ENCODE peak calls at places on chromosomes 2 and 18, in four cellular contexts. One of them, this sample, is unnamed.

GRCh38 chr2:234038076-234038802 is 12.3 kb upstream of the SPP2 start:
- DNase-seq in upper lobe of right lung: no peak
- DNase-seq in prostate gland: no peak
- DNase-seq in lower leg skin: no peak
- DNase-seq in this sample: no peak

GRCh38 chr2:223723954-223724411 is 113.4 kb downstream of the AP1S3 start:
- DNase-seq in upper lobe of right lung: no peak
- DNase-seq in prostate gland: no peak
- DNase-seq in lower leg skin: no peak
- DNase-seq in this sample: no peak

GRCh38 chr2:238096311-238097011 is 3.7 kb upstream of the ESPNL start:
- DNase-seq in upper lobe of right lung: peak
- DNase-seq in prostate gland: no peak
- DNase-seq in lower leg skin: peak
- DNase-seq in this sample: no peak

GRCh38 chr2:108917078-108917440 is 72.0 kb downstream of the EDAR start:
- DNase-seq in upper lobe of right lung: peak
- DNase-seq in prostate gland: peak
- DNase-seq in lower leg skin: peak
- DNase-seq in this sample: peak

GRCh38 chr2:230928701-230929380 is 3.8 kb upstream of the GPR55 start:
- DNase-seq in upper lobe of right lung: no peak
- DNase-seq in prostate gland: no peak
- DNase-seq in lower leg skin: peak
- DNase-seq in this sample: no peak

GRCh38 chr18:23220355-23220754 is 85.1 kb downstream of the CABLES1 start:
- DNase-seq in upper lobe of right lung: peak
- DNase-seq in prostate gland: no peak
- DNase-seq in lower leg skin: no peak
- DNase-seq in this sample: no peak

GRCh38 chr2:166632616-166633015 is 138.6 kb upstream of the SCN7A start:
- DNase-seq in upper lobe of right lung: no peak
- DNase-seq in prostate gland: no peak
- DNase-seq in lower leg skin: no peak
- DNase-seq in this sample: peak

GRCh38 chr2:11480406-11480805 is 14.4 kb upstream of the E2F6 start:
- DNase-seq in upper lobe of right lung: no peak
- DNase-seq in prostate gland: no peak
- DNase-seq in lower leg skin: no peak
- DNase-seq in this sample: no peak

GRCh38 chr18:31248783-31249521 is 69.0 kb upstream of the DSG1 start:
- DNase-seq in upper lobe of right lung: no peak
- DNase-seq in prostate gland: no peak
- DNase-seq in lower leg skin: no peak
- DNase-seq in this sample: no peak

GRCh38 chr2:217621391-217621801 is 381.4 kb downstream of the TNS1 start:
- DNase-seq in upper lobe of right lung: no peak
- DNase-seq in prostate gland: no peak
- DNase-seq in lower leg skin: no peak
- DNase-seq in this sample: no peak

GRCh38 chr2:173021939-173022371 is 53.7 kb upstream of the MAP3K20 start:
- DNase-seq in upper lobe of right lung: no peak
- DNase-seq in prostate gland: no peak
- DNase-seq in lower leg skin: no peak
- DNase-seq in this sample: peak
- TF ChIP-seq CTCF in upper lobe of right lung: peak
- TF ChIP-seq CTCF in prostate gland: peak
- TF ChIP-seq CTCF in lower leg skin: no peak
- TF ChIP-seq CTCF in this sample: peak

GRCh38 chr2:200695178-200695930 is 109.5 kb downstream of the AOX1 start:
- DNase-seq in upper lobe of right lung: no peak
- DNase-seq in prostate gland: no peak
- DNase-seq in lower leg skin: no peak
- DNase-seq in this sample: no peak

GRCh38 chr2:200689115-200689514 is 103.3 kb downstream of the AOX1 start:
- DNase-seq in upper lobe of right lung: no peak
- DNase-seq in prostate gland: no peak
- DNase-seq in lower leg skin: no peak
- DNase-seq in this sample: peak

GRCh38 chr2:200699310-200699709 is 112.4 kb upstream of the BZW1 start:
- DNase-seq in upper lobe of right lung: no peak
- DNase-seq in prostate gland: no peak
- DNase-seq in lower leg skin: no peak
- DNase-seq in this sample: no peak

GRCh38 chr2:200698217-200698616 is 112.4 kb downstream of the AOX1 start:
- DNase-seq in upper lobe of right lung: no peak
- DNase-seq in prostate gland: no peak
- DNase-seq in lower leg skin: no peak
- DNase-seq in this sample: no peak

GRCh38 chr2:200694071-200694470 is 108.3 kb downstream of the AOX1 start:
- DNase-seq in upper lobe of right lung: no peak
- DNase-seq in prostate gland: no peak
- DNase-seq in lower leg skin: no peak
- DNase-seq in this sample: no peak
- H3K4me3 ChIP-seq in upper lobe of right lung: no peak
- H3K4me3 ChIP-seq in prostate gland: no peak
- H3K4me3 ChIP-seq in lower leg skin: no peak
- H3K4me3 ChIP-seq in this sample: no peak

DNA sequence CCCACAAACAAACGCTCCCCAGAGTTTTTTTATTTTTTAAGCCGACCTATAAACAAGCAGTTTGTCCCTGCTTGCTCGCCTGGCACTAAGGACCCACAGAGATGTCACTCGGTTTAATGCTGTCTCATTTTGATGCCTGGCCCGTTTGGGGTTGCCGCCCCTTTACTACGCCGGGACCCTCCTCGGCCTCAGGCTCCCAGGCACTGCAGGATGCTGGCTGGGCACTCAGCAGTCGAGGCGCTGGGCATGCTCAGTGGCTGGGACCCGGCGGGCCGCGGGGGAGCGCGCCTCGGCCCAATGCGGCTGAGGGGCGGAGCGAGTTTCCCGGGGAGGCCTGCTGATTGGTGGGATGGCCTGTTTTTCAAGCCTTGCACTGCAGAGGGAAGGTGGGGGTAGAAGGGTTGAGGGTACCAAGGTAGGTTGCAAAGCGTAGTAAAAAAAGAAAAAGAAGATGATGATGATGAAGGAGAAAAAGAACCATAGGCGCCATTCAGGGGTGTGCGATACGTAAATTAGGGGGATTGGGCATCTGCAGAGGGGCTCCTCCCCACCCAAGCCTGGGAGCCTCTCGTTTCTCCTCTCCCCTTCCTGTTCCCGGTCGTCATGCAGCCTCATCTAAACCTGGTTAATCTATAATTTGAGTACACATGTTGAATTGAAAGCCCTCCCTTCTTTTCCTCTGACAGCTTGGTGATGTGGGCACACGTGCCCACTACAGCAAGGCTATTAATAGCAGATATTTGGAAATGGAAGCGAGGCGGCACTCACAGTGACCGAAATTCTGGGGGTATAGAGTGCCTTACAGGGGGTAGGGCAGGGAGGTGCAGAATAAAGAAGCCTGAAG is 1.5 kb upstream of the IRS1 start:
- DNase-seq in upper lobe of right lung: peak
- DNase-seq in prostate gland: peak
- DNase-seq in lower leg skin: peak
- DNase-seq in this sample: peak
- TF ChIP-seq CTCF in upper lobe of right lung: no peak
- TF ChIP-seq CTCF in prostate gland: peak
- TF ChIP-seq CTCF in lower leg skin: no peak
- TF ChIP-seq CTCF in this sample: no peak

DNA sequence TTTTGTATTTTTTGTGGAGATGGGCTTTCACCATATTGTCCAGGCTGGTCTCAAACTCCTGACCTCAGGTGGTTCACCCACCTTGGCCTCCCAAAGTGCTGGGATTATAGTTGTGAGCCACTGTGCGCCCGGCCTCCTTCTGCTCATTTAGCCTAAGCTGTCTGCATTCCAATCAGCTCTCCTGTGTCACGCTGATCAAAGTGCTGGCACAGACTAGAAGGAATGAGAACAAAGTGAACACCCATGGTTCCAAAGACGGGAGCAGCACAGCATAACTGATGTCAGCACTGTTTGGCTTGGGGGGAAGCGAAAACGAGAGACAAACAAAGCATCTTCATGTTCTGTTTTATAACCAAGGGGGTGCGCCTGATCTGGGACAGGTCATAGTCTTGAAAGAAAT is 43.3 kb downstream of the DIPK1C start:
- DNase-seq in upper lobe of right lung: no peak
- DNase-seq in prostate gland: no peak
- DNase-seq in lower leg skin: no peak
- DNase-seq in this sample: no peak
- H3K4me3 ChIP-seq in upper lobe of right lung: no peak
- H3K4me3 ChIP-seq in prostate gland: no peak
- H3K4me3 ChIP-seq in lower leg skin: no peak
- H3K4me3 ChIP-seq in this sample: no peak

DNA sequence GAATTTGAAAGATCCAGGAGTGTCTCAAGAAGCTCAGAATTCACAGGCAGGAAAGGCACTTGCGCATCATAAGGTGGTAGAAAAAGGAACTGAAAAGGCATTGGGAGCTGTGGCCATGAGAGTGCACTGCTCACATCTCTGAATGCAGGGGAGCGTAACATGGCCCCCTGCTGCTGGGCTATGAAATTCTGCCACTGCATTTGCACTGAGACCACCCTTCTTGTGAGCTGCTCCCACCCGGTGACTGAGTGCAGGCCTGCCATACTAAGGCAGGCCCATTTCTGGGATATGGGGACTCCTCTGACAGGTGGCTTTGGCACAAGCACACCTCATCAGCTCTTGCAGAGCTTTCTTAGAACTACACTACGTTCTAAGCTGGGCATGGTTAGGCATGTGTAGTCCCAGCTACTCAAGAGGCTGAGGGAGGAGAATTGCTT is 25.3 kb upstream of the STARD7 start:
- DNase-seq in upper lobe of right lung: no peak
- DNase-seq in prostate gland: no peak
- DNase-seq in lower leg skin: no peak
- DNase-seq in this sample: no peak
- TF ChIP-seq CTCF in upper lobe of right lung: no peak
- TF ChIP-seq CTCF in prostate gland: no peak
- TF ChIP-seq CTCF in lower leg skin: no peak
- TF ChIP-seq CTCF in this sample: no peak

GRCh38 chr2:19356545-19357382 is 1.7 kb downstream of the OSR1 start:
- DNase-seq in upper lobe of right lung: no peak
- DNase-seq in prostate gland: no peak
- DNase-seq in lower leg skin: no peak
- DNase-seq in this sample: no peak

GRCh38 chr2:19355416-19355821 is 3.0 kb downstream of the OSR1 start:
- DNase-seq in upper lobe of right lung: no peak
- DNase-seq in prostate gland: no peak
- DNase-seq in lower leg skin: no peak
- DNase-seq in this sample: no peak

GRCh38 chr2:19357383-19358241 is 811 bp downstream of the OSR1 start:
- DNase-seq in upper lobe of right lung: no peak
- DNase-seq in prostate gland: peak
- DNase-seq in lower leg skin: no peak
- DNase-seq in this sample: no peak

GRCh38 chr2:19354417-19355022 is 3.9 kb downstream of the OSR1 start:
- DNase-seq in upper lobe of right lung: no peak
- DNase-seq in prostate gland: no peak
- DNase-seq in lower leg skin: no peak
- DNase-seq in this sample: no peak

DNA sequence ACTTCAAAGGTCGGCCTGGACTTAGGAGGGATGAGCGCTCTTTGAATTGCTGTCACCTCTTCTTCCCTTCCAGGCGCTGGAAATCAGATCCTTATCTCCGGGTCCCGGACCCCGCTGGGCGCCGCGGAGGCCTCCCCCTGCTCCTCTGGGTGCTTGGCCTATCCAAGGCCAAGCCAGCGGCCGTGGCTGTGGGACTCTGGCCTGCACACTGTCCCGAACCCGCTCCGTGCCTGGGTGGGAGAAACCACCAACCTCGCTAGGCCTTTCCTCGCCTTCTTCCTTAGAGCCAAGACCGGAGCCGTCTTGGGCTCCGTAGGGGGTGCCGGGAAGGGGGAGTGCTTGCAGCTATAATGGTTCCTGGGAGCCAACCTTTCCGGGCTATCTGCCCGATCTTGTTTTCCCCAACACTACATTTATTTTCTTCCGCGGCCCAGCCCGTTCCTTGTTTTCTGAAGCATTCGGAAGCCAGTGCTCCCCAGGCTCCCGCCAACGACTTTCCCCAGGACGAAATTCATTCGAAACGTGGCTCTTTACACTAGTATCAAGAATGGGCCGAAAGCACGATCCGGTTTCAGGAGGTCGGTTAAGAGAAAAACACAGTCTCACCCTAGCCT is 2.4 kb downstream of the OSR1 start:
- DNase-seq in upper lobe of right lung: no peak
- DNase-seq in prostate gland: no peak
- DNase-seq in lower leg skin: no peak
- DNase-seq in this sample: no peak
- H3K4me3 ChIP-seq in upper lobe of right lung: peak
- H3K4me3 ChIP-seq in prostate gland: peak
- H3K4me3 ChIP-seq in lower leg skin: peak
- H3K4me3 ChIP-seq in this sample: peak

DNA sequence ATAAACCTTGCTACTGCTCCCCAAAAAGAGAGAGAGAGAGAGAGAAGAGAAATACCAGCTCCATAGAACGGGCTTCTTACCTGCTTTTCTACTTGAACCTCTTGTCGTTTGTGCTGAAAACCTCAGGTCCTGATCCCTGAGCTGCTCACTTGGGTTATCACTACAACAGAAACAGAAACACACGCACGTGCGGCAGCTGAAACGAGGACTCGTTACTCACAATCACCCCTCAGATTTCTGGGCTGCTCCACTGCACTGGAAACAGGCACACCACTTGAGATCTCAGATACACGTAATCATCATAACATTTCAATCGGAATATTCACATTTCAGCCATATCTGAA is 48.2 kb upstream of the GPC1 start:
- DNase-seq in upper lobe of right lung: no peak
- DNase-seq in prostate gland: no peak
- DNase-seq in lower leg skin: no peak
- DNase-seq in this sample: no peak
- TF ChIP-seq CTCF in upper lobe of right lung: no peak
- TF ChIP-seq CTCF in prostate gland: no peak
- TF ChIP-seq CTCF in lower leg skin: no peak
- TF ChIP-seq CTCF in this sample: no peak

DNA sequence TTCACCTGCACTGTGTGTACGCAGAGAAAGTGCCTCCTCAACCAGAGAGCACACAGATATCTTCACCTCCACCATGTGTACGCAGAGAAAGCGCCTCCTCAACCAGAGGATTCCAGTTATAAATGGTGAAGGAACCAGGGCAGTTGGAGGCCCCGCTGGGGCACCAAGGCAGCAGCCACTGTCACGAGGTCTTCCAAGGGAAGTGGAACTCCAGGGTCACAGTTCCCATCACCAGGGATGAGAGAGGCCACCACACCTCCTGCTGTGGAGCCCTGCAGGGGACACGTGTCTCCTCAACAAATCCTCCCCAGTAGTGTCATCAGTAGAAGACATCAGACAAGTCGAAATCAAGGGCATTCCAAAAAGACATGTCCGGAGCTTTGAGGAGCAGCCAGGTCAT is 28.2 kb upstream of the NFATC1 start:
- DNase-seq in upper lobe of right lung: no peak
- DNase-seq in prostate gland: no peak
- DNase-seq in lower leg skin: peak
- DNase-seq in this sample: no peak
- H3K4me3 ChIP-seq in upper lobe of right lung: no peak
- H3K4me3 ChIP-seq in prostate gland: no peak
- H3K4me3 ChIP-seq in lower leg skin: no peak
- H3K4me3 ChIP-seq in this sample: no peak

GRCh38 chr18:66211693-66212195 is 392.1 kb downstream of the CDH19 start:
- DNase-seq in upper lobe of right lung: no peak
- DNase-seq in prostate gland: no peak
- DNase-seq in lower leg skin: no peak
- DNase-seq in this sample: no peak
- TF ChIP-seq CTCF in upper lobe of right lung: no peak
- TF ChIP-seq CTCF in prostate gland: no peak
- TF ChIP-seq CTCF in lower leg skin: no peak
- TF ChIP-seq CTCF in this sample: no peak